ENCODE peak calls at places on chromosomes 5 and 9, in five cellular contexts. D is mucosa of descending colon, Z is H7, J is MM.1S, R is IMR-90. N is an unnamed sample.

GRCh38 chr5:88878976-88879375 is 4.0 kb downstream of the MEF2C start:
- DNase-seq in J (peak), R (peak), D (no peak), Z (no peak), N (peak)

GRCh38 chr5:22344000-22344399 is 509.1 kb downstream of the CDH12 start:
- DNase-seq in Z (no peak), D (no peak), R (no peak), J (no peak), N (no peak)

GRCh38 chr9:33466565-33467495 is 6.9 kb downstream of the NOL6 start:
- DNase-seq in R (peak), D (peak), J (peak), Z (peak), N (peak)

GRCh38 chr9:113476511-113476916 is 13.0 kb downstream of the RGS3 start:
- DNase-seq in J (no peak), R (no peak), Z (no peak), D (no peak), N (no peak)

GRCh38 chr5:14036947-14037346 is 92.5 kb upstream of the DNAH5 start:
- DNase-seq in J (no peak), D (no peak), Z (no peak), R (peak), N (no peak)

GRCh38 chr9:29211681-29212589 is 1638.7 kb upstream of the C9orf72 start:
- DNase-seq in R (no peak), Z (peak), D (peak), J (peak), N (no peak)

GRCh38 chr9:126591922-126592321 is 21.8 kb upstream of the LMX1B start:
- DNase-seq in J (no peak), Z (no peak), D (no peak), R (no peak), N (no peak)

GRCh38 chr9:96085536-96086143 is 210.1 kb downstream of the ERCC6L2 start:
- DNase-seq in D (no peak), J (no peak), R (no peak), Z (no peak), N (no peak)

GRCh38 chr9:134707031-134707680 is 65.6 kb downstream of the COL5A1 start:
- DNase-seq in J (no peak), D (peak), Z (no peak), R (peak), N (peak)

GRCh38 chr9:19781240-19781639 is 7.6 kb downstream of the SLC24A2 start:
- DNase-seq in J (no peak), D (no peak), Z (no peak), R (no peak), N (no peak)

GRCh38 chr5:78899922-78900362 is 85.2 kb downstream of the ARSB start:
- DNase-seq in D (peak), Z (peak), J (peak), R (peak), N (peak)

GRCh38 chr9:133581553-133582343 is 27.4 kb downstream of the FAM163B start:
- DNase-seq in J (no peak), D (no peak), Z (no peak), R (peak), N (peak)

GRCh38 chr9:34929506-34930102 is 28.5 kb upstream of the PHF24 start:
- DNase-seq in Z (peak), R (peak), D (no peak), J (peak), N (peak)

GRCh38 chr5:88183255-88183654 is 85.4 kb downstream of the TMEM161B start:
- DNase-seq in Z (no peak), R (no peak), D (no peak), J (no peak), N (no peak)

GRCh38 chr9:120009856-120010255 is 570.1 kb downstream of the CDK5RAP2 start:
- DNase-seq in R (no peak), D (no peak), J (no peak), Z (no peak), N (no peak)

GRCh38 chr9:120018550-120018949 is 561.4 kb downstream of the CDK5RAP2 start:
- DNase-seq in J (no peak), Z (no peak), D (no peak), R (no peak), N (no peak)

GRCh38 chr9:120016231-120016630 is 563.7 kb downstream of the CDK5RAP2 start:
- DNase-seq in Z (no peak), D (no peak), J (no peak), R (no peak), N (no peak)

GRCh38 chr9:120017971-120018370 is 562.0 kb downstream of the CDK5RAP2 start:
- DNase-seq in J (no peak), D (no peak), R (no peak), Z (no peak), N (no peak)

GRCh38 chr9:120014751-120015235 is 565.2 kb downstream of the CDK5RAP2 start:
- DNase-seq in D (no peak), R (no peak), Z (no peak), J (no peak), N (no peak)
- H3K4me3 ChIP-seq in D (no peak), R (no peak), Z (no peak), J (no peak), N (no peak)

DNA sequence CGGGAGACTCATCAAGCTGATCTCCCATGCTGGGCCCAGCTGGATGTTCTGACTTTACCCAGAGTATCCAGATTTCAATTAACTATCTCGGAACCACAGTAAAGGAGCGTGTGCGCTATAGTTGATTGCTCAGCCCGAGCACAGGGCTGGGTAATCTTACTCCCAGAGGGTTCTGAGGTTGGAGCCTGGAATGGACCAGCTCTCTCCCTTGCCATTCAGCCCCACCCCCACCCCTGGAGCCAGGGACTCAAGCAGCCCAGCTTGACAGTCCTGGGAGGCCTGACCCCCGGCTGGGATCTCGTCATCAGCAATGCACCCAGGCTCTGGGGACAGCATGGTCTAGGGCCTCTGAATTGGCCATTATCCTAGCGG is 23.7 kb upstream of the PTGES start:
- DNase-seq in R (peak), Z (no peak), J (no peak), D (no peak), N (peak)
- H3K4me3 ChIP-seq in R (no peak), Z (no peak), J (no peak), D (no peak), N (no peak)

DNA sequence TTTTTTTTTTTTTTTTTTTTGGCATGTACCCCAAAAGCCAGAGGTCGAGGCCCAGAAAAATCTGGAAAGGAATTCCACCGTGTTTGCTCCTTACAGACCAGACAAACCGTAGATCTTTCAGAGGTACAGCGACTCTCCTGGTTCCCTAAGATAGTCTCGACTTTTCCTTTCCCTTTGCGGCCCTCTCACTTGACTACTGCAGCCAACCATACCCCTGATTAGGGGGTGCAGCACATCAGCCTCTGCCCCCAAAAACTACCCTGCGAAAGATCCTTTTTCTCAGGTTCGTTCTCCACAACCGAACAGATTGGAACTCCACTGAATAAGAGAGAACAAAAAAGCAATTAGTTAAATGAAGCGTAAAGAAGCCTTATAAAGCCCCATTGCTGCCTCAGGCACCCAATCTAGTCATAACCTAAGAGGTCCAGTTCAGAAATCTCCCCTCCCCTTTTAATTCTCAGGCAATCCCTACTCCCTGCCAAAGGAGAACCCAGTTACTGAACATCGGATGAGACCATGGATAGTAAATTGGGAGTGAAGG is 376 bp upstream of the TICAM2 start:
- DNase-seq in D (no peak), Z (peak), J (no peak), R (no peak), N (no peak)
- H3K4me3 ChIP-seq in D (no peak), Z (peak), J (peak), R (peak), N (peak)

DNA sequence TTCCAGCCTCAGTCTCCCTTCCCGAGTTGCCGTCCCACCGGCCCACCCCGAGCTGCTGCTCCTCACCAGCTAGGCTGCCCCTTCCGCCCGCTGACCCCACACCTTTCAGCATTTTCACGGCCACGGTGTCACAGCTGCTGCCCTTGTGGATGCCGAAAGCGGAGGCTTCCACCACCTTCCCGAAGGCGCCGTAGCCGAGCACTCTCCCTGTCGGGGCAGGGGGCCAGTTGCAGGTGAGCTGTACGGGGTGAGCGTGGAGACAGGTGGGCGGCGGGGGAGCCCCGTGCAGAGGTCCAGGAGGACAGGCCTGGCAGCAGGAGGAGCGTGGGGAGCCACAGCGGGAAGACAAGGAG is 28.2 kb upstream of the SCGB3A1 start:
- DNase-seq in Z (no peak), D (no peak), R (no peak), J (no peak), N (no peak)
- H3K4me3 ChIP-seq in Z (no peak), D (no peak), R (no peak), J (no peak), N (no peak)

N was measured in cardiac fibroblast.